ENCODE peak calls at places on chromosome 16, in seven cellular contexts. X is tibial artery, A is fibroblast of lung, Q is AG09309, T is esophagus muscularis mucosa, D is H9, S is gastrocnemius medialis. V is an unnamed sample.

GRCh38 chr16:87366288-87366687 is 17.3 kb downstream of the FBXO31 start:
- DNase-seq in X (no peak), A (no peak), Q (no peak), T (no peak), D (no peak), S (no peak), V (no peak)

GRCh38 chr16:29738514-29738913 is 7.3 kb downstream of the C16orf54 start:
- DNase-seq in X (no peak), A (no peak), Q (no peak), T (no peak), D (no peak), S (no peak), V (no peak)

GRCh38 chr16:88619859-88620655 is 18.3 kb upstream of the IL17C start:
- DNase-seq in X (no peak), A (peak), Q (no peak), T (no peak), D (no peak), S (no peak), V (no peak)

GRCh38 chr16:77445321-77445720 is 10.5 kb upstream of the ADAMTS18 start:
- DNase-seq in X (no peak), A (no peak), Q (no peak), T (no peak), D (no peak), S (no peak), V (no peak)

GRCh38 chr16:65114527-65114926 is 7.3 kb downstream of the CDH11 start:
- DNase-seq in X (no peak), A (peak), Q (no peak), T (no peak), D (no peak), S (no peak), V (no peak)

GRCh38 chr16:51938861-51939260 is 608.1 kb downstream of the TOX3 start:
- DNase-seq in X (no peak), A (no peak), Q (no peak), T (no peak), D (no peak), S (no peak), V (no peak)

GRCh38 chr16:30867747-30868146 is 26.1 kb downstream of the BCL7C start:
- DNase-seq in X (no peak), A (no peak), Q (no peak), T (no peak), D (no peak), S (no peak), V (no peak)

GRCh38 chr16:49597796-49598195 is 224.2 kb downstream of the C16orf78 start:
- DNase-seq in X (no peak), A (no peak), Q (no peak), T (no peak), D (peak), S (no peak), V (peak)

GRCh38 chr16:49491736-49492089 is 118.1 kb downstream of the C16orf78 start:
- DNase-seq in X (peak), A (peak), Q (no peak), T (no peak), D (peak), S (no peak), V (no peak)

GRCh38 chr16:64731891-64732290 is 390.0 kb downstream of the CDH11 start:
- DNase-seq in X (no peak), A (no peak), Q (no peak), T (no peak), D (no peak), S (no peak), V (no peak)

GRCh38 chr16:1534021-1535020 is 855 bp downstream of the TMEM204 start:
- DNase-seq in X (no peak), A (no peak), Q (no peak), T (no peak), D (no peak), S (no peak), V (no peak)

GRCh38 chr16:788399-789126 is at the start of gene CHTF18:
- DNase-seq in X (peak), A (peak), Q (peak), T (peak), D (peak), S (peak), V (peak)

GRCh38 chr16:31464781-31465260 is 5.5 kb downstream of the ARMC5 start:
- DNase-seq in X (no peak), A (no peak), Q (no peak), T (no peak), D (no peak), S (no peak), V (no peak)

GRCh38 chr16:10172848-10173655 is 9.2 kb downstream of the GRIN2A start:
- DNase-seq in X (no peak), A (peak), Q (peak), T (no peak), D (no peak), S (no peak), V (no peak)

GRCh38 chr16:8951447-8952280 is 12.0 kb downstream of the USP7 start:
- DNase-seq in X (no peak), A (no peak), Q (no peak), T (no peak), D (no peak), S (no peak), V (no peak)

GRCh38 chr16:649646-650045 is 481 bp downstream of the WDR90 start:
- DNase-seq in X (no peak), A (no peak), Q (no peak), T (no peak), D (no peak), S (no peak), V (no peak)

GRCh38 chr16:75559002-75559401 is 3.0 kb upstream of the TMEM231 start:
- DNase-seq in X (no peak), A (no peak), Q (no peak), T (no peak), D (no peak), S (no peak), V (no peak)

GRCh38 chr16:84885024-84885910 is 65.5 kb downstream of the CRISPLD2 start:
- DNase-seq in X (no peak), A (peak), Q (no peak), T (no peak), D (peak), S (no peak), V (no peak)

GRCh38 chr16:49969356-49970030 is 55.5 kb upstream of the CNEP1R1 start:
- DNase-seq in X (no peak), A (peak), Q (no peak), T (no peak), D (no peak), S (no peak), V (no peak)

GRCh38 chr16:73228649-73229048 is 180.7 kb upstream of the ZFHX3 start:
- DNase-seq in X (no peak), A (peak), Q (peak), T (no peak), D (no peak), S (no peak), V (no peak)

GRCh38 chr16:14462811-14463210 is 167.2 kb downstream of the PARN start:
- DNase-seq in X (no peak), A (peak), Q (no peak), T (no peak), D (no peak), S (no peak), V (no peak)

GRCh38 chr16:87189426-87189825 is 127.8 kb downstream of the C16orf95 start:
- DNase-seq in X (no peak), A (no peak), Q (no peak), T (no peak), D (no peak), S (no peak), V (no peak)

GRCh38 chr16:3764409-3764808 is 47.1 kb upstream of the TRAP1 start:
- DNase-seq in X (no peak), A (no peak), Q (no peak), T (no peak), D (no peak), S (no peak), V (no peak)

GRCh38 chr16:5252800-5253199 is 155.2 kb upstream of the EEF2KMT start:
- DNase-seq in X (no peak), A (no peak), Q (no peak), T (no peak), D (peak), S (no peak), V (no peak)

GRCh38 chr16:23359092-23359760 is 57.1 kb downstream of the SCNN1B start:
- DNase-seq in X (no peak), A (no peak), Q (no peak), T (no peak), D (no peak), S (no peak), V (no peak)

GRCh38 chr16:69851491-69852240 is 89.5 kb downstream of the WWP2 start:
- DNase-seq in X (no peak), A (peak), Q (peak), T (no peak), D (no peak), S (no peak), V (no peak)

GRCh38 chr16:69852815-69853214 is 90.7 kb downstream of the WWP2 start:
- DNase-seq in X (no peak), A (no peak), Q (no peak), T (no peak), D (no peak), S (no peak), V (no peak)

GRCh38 chr16:69847643-69848042 is 85.5 kb downstream of the WWP2 start:
- DNase-seq in X (no peak), A (no peak), Q (no peak), T (no peak), D (no peak), S (no peak), V (no peak)

GRCh38 chr16:69845181-69845580 is 83.0 kb downstream of the WWP2 start:
- DNase-seq in X (no peak), A (no peak), Q (no peak), T (no peak), D (no peak), S (no peak), V (no peak)

GRCh38 chr16:69848635-69849545 is 86.8 kb downstream of the WWP2 start:
- DNase-seq in X (peak), A (peak), Q (peak), T (peak), D (no peak), S (peak), V (peak)
- TF ChIP-seq CTCF in X (peak), A (peak), Q (peak), T (no peak), D (no peak), S (no peak), V (peak)

DNA sequence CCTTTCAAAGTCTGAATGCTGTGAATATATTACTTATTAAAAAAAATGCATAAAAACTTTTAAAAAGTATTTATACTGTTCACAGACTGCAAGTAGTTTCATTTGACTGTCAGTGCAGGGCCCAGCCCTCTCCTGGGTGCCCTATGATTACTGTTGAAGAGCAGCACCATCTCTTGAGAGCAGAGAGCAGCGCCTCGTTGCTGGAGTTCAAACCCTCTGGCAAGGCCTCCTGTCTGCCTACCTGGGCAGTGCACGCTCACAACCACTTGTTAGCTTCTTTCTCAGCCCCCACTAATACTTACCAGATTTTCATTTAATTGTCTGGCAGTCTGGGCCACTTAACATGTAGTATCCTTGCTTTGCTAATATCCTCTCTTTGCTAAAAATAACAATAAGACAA is 233.4 kb downstream of the PHKB start:
- DNase-seq in X (no peak), A (no peak), Q (no peak), T (no peak), D (no peak), S (no peak), V (no peak)
- TF ChIP-seq CTCF in X (no peak), A (no peak), Q (no peak), T (no peak), D (peak), S (no peak), V (no peak)

DNA sequence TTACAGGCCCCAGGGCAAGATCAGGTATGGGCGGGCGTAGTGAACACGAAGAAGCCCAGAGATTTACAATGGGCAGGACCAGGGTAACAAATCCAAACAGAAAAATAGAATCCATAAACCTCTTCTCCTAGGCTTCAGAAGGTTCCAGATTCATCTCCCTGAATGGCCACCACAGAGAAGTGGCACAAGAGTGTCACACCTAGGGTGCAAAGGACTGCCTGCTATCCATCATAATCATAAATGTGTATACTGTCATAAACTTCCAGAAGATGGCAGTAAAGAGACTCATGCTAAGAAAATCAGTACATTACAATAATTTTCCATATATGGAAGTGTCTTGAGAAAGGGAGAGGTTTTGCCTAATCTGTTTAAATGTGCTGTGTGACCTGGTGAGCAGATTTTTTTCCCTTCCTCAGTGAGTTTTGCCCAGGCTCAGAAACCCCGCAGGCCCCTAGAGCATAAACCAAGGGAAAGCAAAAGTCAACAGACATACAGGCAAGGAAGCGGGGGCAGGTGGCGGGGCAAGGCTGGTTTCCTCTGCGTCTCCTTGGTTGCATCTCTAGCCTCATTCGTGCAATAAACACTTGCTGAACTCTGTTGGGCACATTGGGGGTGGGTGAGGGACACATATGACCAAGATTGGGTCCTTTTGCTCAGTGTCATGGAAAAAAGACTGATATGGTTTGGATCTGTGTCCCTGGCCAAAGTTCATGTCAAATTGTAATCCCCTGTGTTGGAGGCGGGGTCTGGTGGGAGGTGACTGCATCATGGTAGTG is 92.0 kb upstream of the CDH5 start:
- DNase-seq in X (no peak), A (peak), Q (no peak), T (no peak), D (peak), S (no peak), V (peak)
- TF ChIP-seq CTCF in X (peak), A (peak), Q (peak), T (peak), D (peak), S (no peak), V (peak)

GRCh38 chr16:81842564-81843242 is 63.6 kb downstream of the PLCG2 start:
- DNase-seq in X (no peak), A (no peak), Q (no peak), T (no peak), D (no peak), S (no peak), V (no peak)
- TF ChIP-seq CTCF in X (no peak), A (no peak), Q (no peak), T (no peak), D (peak), S (no peak), V (no peak)

GRCh38 chr16:57785924-57786323 is 16.4 kb downstream of the KIFC3 start:
- DNase-seq in X (no peak), A (no peak), Q (no peak), T (no peak), D (no peak), S (no peak), V (no peak)

GRCh38 chr16:57786632-57787518 is 15.4 kb downstream of the KIFC3 start:
- DNase-seq in X (no peak), A (no peak), Q (no peak), T (no peak), D (no peak), S (peak), V (no peak)

GRCh38 chr16:57788252-57788841 is 13.9 kb downstream of the KIFC3 start:
- DNase-seq in X (no peak), A (no peak), Q (no peak), T (no peak), D (no peak), S (no peak), V (no peak)

GRCh38 chr16:57788951-57789350 is 13.3 kb downstream of the KIFC3 start:
- DNase-seq in X (no peak), A (no peak), Q (no peak), T (no peak), D (no peak), S (no peak), V (no peak)

GRCh38 chr16:57787519-57787905 is 14.8 kb downstream of the KIFC3 start:
- DNase-seq in X (no peak), A (no peak), Q (no peak), T (no peak), D (no peak), S (no peak), V (no peak)
- TF ChIP-seq CTCF in X (no peak), A (no peak), Q (no peak), T (no peak), D (no peak), S (no peak), V (no peak)

DNA sequence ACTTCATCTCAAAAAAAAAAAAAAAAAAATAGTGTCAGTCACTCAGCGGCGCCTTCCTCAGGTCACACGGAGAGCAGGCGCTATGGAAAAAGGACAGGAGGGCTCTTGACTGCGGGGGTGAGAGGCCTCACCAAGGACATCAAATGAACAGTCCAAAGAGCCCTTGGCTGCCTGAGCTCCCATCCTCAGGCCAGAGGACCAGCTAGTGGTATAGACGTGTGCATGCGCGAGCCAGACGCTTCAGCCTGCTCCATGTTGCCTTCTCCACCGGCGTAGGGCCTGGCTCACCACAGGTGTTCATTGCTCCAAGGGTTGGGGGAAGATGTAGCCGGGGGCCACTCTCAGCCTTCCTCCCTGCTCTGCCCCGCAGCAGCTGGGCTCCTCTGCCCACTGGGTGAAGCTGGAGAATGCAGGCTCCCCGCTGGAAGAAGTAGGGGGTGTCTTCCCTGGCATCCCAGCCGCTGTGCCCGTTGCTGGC is 65.8 kb upstream of the PLCG2 start:
- DNase-seq in X (no peak), A (no peak), Q (no peak), T (no peak), D (no peak), S (no peak), V (no peak)
- TF ChIP-seq CTCF in X (no peak), A (no peak), Q (no peak), T (no peak), D (peak), S (no peak), V (no peak)